ENCODE peak calls at places on chromosome 22, in five cellular contexts. Z, P, F, C and A are unnamed samples.

GRCh38 chr22:46612904-46613605 is 7.1 kb upstream of the GRAMD4 start:
- DNase-seq in Z (peak; percentile 37), P (no peak), F (no peak), C (no peak), A (no peak)

GRCh38 chr22:39723899-39724351 is 153.4 kb downstream of the CACNA1I start:
- DNase-seq in Z (no peak), P (peak; percentile 50), F (peak; percentile 40), C (no peak), A (peak; percentile 53)

GRCh38 chr22:42425337-42425988 is 6.7 kb downstream of the NFAM1 start:
- DNase-seq in Z (no peak), P (no peak), F (no peak), C (no peak), A (peak; percentile 66)

GRCh38 chr22:22863001-22863400 is 24.6 kb upstream of the IGLL5 start:
- DNase-seq in Z (no peak), P (no peak), F (no peak), C (no peak), A (no peak)

GRCh38 chr22:37020192-37020479 is 594 bp downstream of the MPST start:
- DNase-seq in Z (no peak), P (peak; percentile 47), F (peak; percentile 17), C (no peak), A (peak; percentile 58)

GRCh38 chr22:19174106-19175025 is 4.2 kb downstream of the SLC25A1 start:
- DNase-seq in Z (no peak), P (peak; percentile 42), F (no peak), C (peak; percentile 53), A (peak; percentile 80)

GRCh38 chr22:36328635-36329216 is 59.0 kb downstream of the MYH9 start:
- DNase-seq in Z (no peak), P (peak; percentile 96), F (peak; percentile 79), C (peak; percentile 30), A (peak; percentile 87)

GRCh38 chr22:24868979-24869378 is 63.0 kb downstream of the SGSM1 start:
- DNase-seq in Z (no peak), P (no peak), F (no peak), C (no peak), A (no peak)

GRCh38 chr22:50012201-50013181 is at the start of gene IL17REL:
- DNase-seq in Z (no peak), P (peak; percentile 10), F (no peak), C (no peak), A (no peak)

GRCh38 chr22:34334893-34335292 is 414.6 kb upstream of the LARGE1 start:
- DNase-seq in Z (no peak), P (no peak), F (no peak), C (no peak), A (no peak)

GRCh38 chr22:29765905-29766631 is 739 bp downstream of the ZMAT5 start:
- DNase-seq in Z (peak; percentile 3), P (no peak), F (no peak), C (no peak), A (no peak)

GRCh38 chr22:28246392-28246791 is 327.3 kb upstream of the PITPNB start:
- DNase-seq in Z (no peak), P (peak; percentile 72), F (no peak), C (no peak), A (no peak)

GRCh38 chr22:27380826-27381225 is 420.7 kb downstream of the MN1 start:
- DNase-seq in Z (no peak), P (no peak), F (no peak), C (no peak), A (no peak)